ENCODE peak calls at places on chromosomes 12 and 14, in six cellular contexts. B is GM10248; R is stimulated activated CD8-positive, alpha-beta memory T cell treated with anti-CD3 and anti-CD28 coated beads, Interleukin-7, amount 100 ng/mL, for 1 hour; Q is cortex of kidney; L is GM23248; U is stimulated activated CD4-positive, alpha-beta T cell treated with anti-CD3 and anti-CD28 coated beads, Interleukin-12 subunit alpha, Interleukin-12 subunit beta, amount 100 ng/mL, for 4 hours. A is an unnamed sample.

GRCh38 chr14:41615011-41615595 is 8.4 kb downstream of the LRFN5 start:
- DNase-seq in B (no peak), R (no peak), Q (no peak), L (peak), U (no peak), A (no peak)

GRCh38 chr12:109764123-109764522 is 50.5 kb downstream of the FAM222A start:
- DNase-seq in B (no peak), R (no peak), Q (no peak), L (no peak), U (no peak), A (no peak)

GRCh38 chr12:126193190-126193589 is 1128.0 kb downstream of the AACS start:
- DNase-seq in B (no peak), R (no peak), Q (no peak), L (no peak), U (no peak), A (no peak)

GRCh38 chr12:122836027-122836921 is 1.0 kb downstream of the HIP1R start:
- DNase-seq in B (peak), R (no peak), Q (no peak), L (peak), U (no peak), A (no peak)

GRCh38 chr14:36655963-36656768 is 5.5 kb upstream of the PAX9 start:
- DNase-seq in B (peak), R (no peak), Q (no peak), L (peak), U (no peak), A (no peak)

GRCh38 chr12:94186461-94187237 is 38.3 kb downstream of the PLXNC1 start:
- DNase-seq in B (no peak), R (no peak), Q (no peak), L (no peak), U (no peak), A (peak)

GRCh38 chr12:76422878-76423438 is 74.7 kb upstream of the BBS10 start:
- DNase-seq in B (no peak), R (no peak), Q (no peak), L (peak), U (no peak), A (no peak)

GRCh38 chr12:51953011-51953568 is 1.6 kb downstream of the ACVR1B start:
- DNase-seq in B (no peak), R (no peak), Q (no peak), L (no peak), U (no peak), A (no peak)

GRCh38 chr14:92460916-92461579 is 52.5 kb upstream of the RIN3 start:
- DNase-seq in B (no peak), R (no peak), Q (no peak), L (peak), U (no peak), A (no peak)

GRCh38 chr12:67449591-67450052 is 180.5 kb downstream of the CAND1 start:
- DNase-seq in B (peak), R (no peak), Q (no peak), L (no peak), U (no peak), A (no peak)

GRCh38 chr14:49961270-49962222 is 68.7 kb downstream of the ARF6 start:
- DNase-seq in B (peak), R (no peak), Q (no peak), L (no peak), U (no peak), A (no peak)

GRCh38 chr14:95452176-95452889 is 64.1 kb downstream of the SYNE3 start:
- DNase-seq in B (no peak), R (no peak), Q (no peak), L (peak), U (no peak), A (no peak)

GRCh38 chr12:129911437-129912049 is 7.7 kb upstream of the TMEM132D start:
- DNase-seq in B (peak), R (no peak), Q (no peak), L (peak), U (no peak), A (peak)

GRCh38 chr12:128543971-128544370 is 277.0 kb downstream of the TMEM132C start:
- DNase-seq in B (no peak), R (no peak), Q (no peak), L (no peak), U (no peak), A (no peak)

GRCh38 chr12:77115471-77115870 is 50.1 kb upstream of the E2F7 start:
- DNase-seq in B (no peak), R (no peak), Q (no peak), L (peak), U (no peak), A (no peak)

GRCh38 chr12:54201001-54201794 is 12.4 kb upstream of the SMUG1 start:
- DNase-seq in B (peak), R (peak), Q (no peak), L (peak), U (peak), A (peak)

GRCh38 chr12:58066296-58066695 is 124.9 kb downstream of the ATP23 start:
- DNase-seq in B (no peak), R (no peak), Q (no peak), L (no peak), U (no peak), A (no peak)

GRCh38 chr12:117890137-117890536 is 78.7 kb downstream of the KSR2 start:
- DNase-seq in B (no peak), R (no peak), Q (no peak), L (peak), U (no peak), A (no peak)